ENCODE peak calls at places on chromosomes 6 and 20, in seven cellular contexts. W is ACHN; T is cardiac fibroblast; M is caudate nucleus; X is C1 segment of cervical spinal cord; K is stimulated activated CD8-positive, alpha-beta memory T cell treated with anti-CD3 and anti-CD28 coated beads, Interleukin-15, amount 100 ng/mL, for 4 hours; D is fibroblast of pulmonary artery. C is an unnamed sample.
A peak's percentile ranks its signal among the peaks of the same experiment; 100 is the strongest.

GRCh38 chr20:31594558-31595379 is 10.3 kb upstream of the ID1 start:
- DNase-seq in W (no peak), T (no peak), M (no peak), X (no peak), K (no peak), D (no peak), C (no peak)

GRCh38 chr6:137093183-137094069 is 48.7 kb upstream of the IL20RA start:
- DNase-seq in W (no peak), T (no peak), M (no peak), X (no peak), K (no peak), D (no peak), C (no peak)

GRCh38 chr20:51759769-51760510 is 8.2 kb downstream of the ATP9A start:
- DNase-seq in W (no peak), T (no peak), M (no peak), X (no peak), K (no peak), D (no peak), C (no peak)

GRCh38 chr6:64012351-64013060 is 376.9 kb downstream of the PHF3 start:
- DNase-seq in W (peak; percentile 47), T (peak; percentile 60), M (no peak), X (peak; percentile 1), K (no peak), D (peak; percentile 79), C (peak; percentile 49)

GRCh38 chr20:51315390-51315789 is 227.1 kb downstream of the NFATC2 start:
- DNase-seq in W (no peak), T (no peak), M (no peak), X (no peak), K (no peak), D (no peak), C (no peak)

GRCh38 chr20:20849126-20849525 is 136.7 kb upstream of the RALGAPA2 start:
- DNase-seq in W (no peak), T (no peak), M (peak; percentile 73), X (peak; percentile 68), K (no peak), D (no peak), C (peak; percentile 89)

GRCh38 chr6:117668736-117669135 is 6.5 kb upstream of the NUS1 start:
- DNase-seq in W (no peak), T (no peak), M (no peak), X (no peak), K (no peak), D (no peak), C (peak; percentile 11)

GRCh38 chr20:31605031-31605901 is at the start of gene ID1:
- DNase-seq in W (peak; percentile 92), T (peak; percentile 96), M (peak; percentile 83), X (peak; percentile 79), K (peak; percentile 81), D (peak; percentile 98), C (peak; percentile 92)

GRCh38 chr6:52553158-52553557 is 23.7 kb downstream of the TRAM2 start:
- DNase-seq in W (no peak), T (no peak), M (no peak), X (no peak), K (no peak), D (no peak), C (no peak)

GRCh38 chr6:89400912-89401399 is 11.1 kb downstream of the RRAGD start:
- DNase-seq in W (no peak), T (peak; percentile 9), M (no peak), X (no peak), K (no peak), D (peak; percentile 56), C (no peak)

GRCh38 chr6:144394209-144394608 is 109.1 kb downstream of the UTRN start:
- DNase-seq in W (no peak), T (no peak), M (no peak), X (no peak), K (no peak), D (no peak), C (no peak)

GRCh38 chr6:4805553-4806307 is 29.5 kb downstream of the CDYL start:
- DNase-seq in W (peak; percentile 59), T (peak; percentile 48), M (peak; percentile 19), X (no peak), K (no peak), D (peak; percentile 51), C (peak; percentile 34)

GRCh38 chr20:57844626-57845596 is 135.1 kb upstream of the PMEPA1 start:
- DNase-seq in W (no peak), T (no peak), M (no peak), X (no peak), K (no peak), D (no peak), C (no peak)

GRCh38 chr6:135651964-135652755 is 154.6 kb upstream of the AHI1 start:
- DNase-seq in W (no peak), T (no peak), M (no peak), X (no peak), K (no peak), D (no peak), C (no peak)

GRCh38 chr6:113859349-113860164 is 2.4 kb downstream of the MARCKS start:
- DNase-seq in W (peak; percentile 48), T (peak; percentile 56), M (peak; percentile 46), X (peak; percentile 31), K (no peak), D (peak; percentile 59), C (peak; percentile 43)

GRCh38 chr6:5462856-5463255 is 201.5 kb downstream of the FARS2 start:
- DNase-seq in W (no peak), T (no peak), M (no peak), X (no peak), K (no peak), D (no peak), C (no peak)

GRCh38 chr6:121994936-121995335 is 404.5 kb upstream of the HSF2 start:
- DNase-seq in W (no peak), T (no peak), M (no peak), X (no peak), K (no peak), D (no peak), C (no peak)

GRCh38 chr6:160042014-160042773 is 73.3 kb downstream of the IGF2R start:
- DNase-seq in W (no peak), T (peak; percentile 78), M (no peak), X (no peak), K (no peak), D (peak; percentile 29), C (no peak)

GRCh38 chr6:41201784-41202181 is 834 bp upstream of the TREML2 start:
- DNase-seq in W (no peak), T (no peak), M (no peak), X (no peak), K (no peak), D (no peak), C (no peak)

GRCh38 chr6:159654483-159655098 is 38.5 kb downstream of the SOD2 start:
- DNase-seq in W (peak; percentile 55), T (peak; percentile 77), M (no peak), X (no peak), K (no peak), D (peak; percentile 81), C (peak; percentile 27)

GRCh38 chr6:141580988-141581387 is 551.7 kb upstream of the GJE1 start:
- DNase-seq in W (no peak), T (peak; percentile 66), M (no peak), X (no peak), K (no peak), D (peak; percentile 45), C (no peak)

GRCh38 chr6:39865011-39865888 is 69.0 kb downstream of the MOCS1 start:
- DNase-seq in W (peak; percentile 67), T (peak; percentile 81), M (no peak), X (peak; percentile 42), K (no peak), D (peak; percentile 75), C (peak; percentile 46)

GRCh38 chr6:87700729-87701675 is 1.0 kb downstream of the AKIRIN2 start:
- DNase-seq in W (peak; percentile 55), T (peak; percentile 78), M (no peak), X (peak; percentile 33), K (no peak), D (peak; percentile 57), C (no peak)

GRCh38 chr20:18003897-18004296 is 35.1 kb downstream of the MGME1 start:
- DNase-seq in W (no peak), T (no peak), M (no peak), X (no peak), K (no peak), D (no peak), C (no peak)

GRCh38 chr20:62272200-62272599 is 30.6 kb upstream of the ADRM1 start:
- DNase-seq in W (no peak), T (no peak), M (no peak), X (no peak), K (no peak), D (no peak), C (no peak)

GRCh38 chr6:10369896-10370295 is 45.0 kb downstream of the TFAP2A start:
- DNase-seq in W (no peak), T (no peak), M (no peak), X (no peak), K (no peak), D (peak; percentile 6), C (no peak)

GRCh38 chr6:48904809-48905208 is 558.2 kb downstream of the MMUT start:
- DNase-seq in W (no peak), T (no peak), M (no peak), X (no peak), K (no peak), D (no peak), C (no peak)

GRCh38 chr6:37127961-37128862 is 41.7 kb upstream of the PIM1 start:
- DNase-seq in W (no peak), T (peak; percentile 78), M (no peak), X (no peak), K (no peak), D (peak; percentile 72), C (no peak)

C was measured in putamen.